ENCODE peak calls at places on chromosomes 3 and 15, in ten cellular contexts. One of them, this sample, is unnamed.

GRCh38 chr3:17632401-17633100 is 109.9 kb downstream of the TBC1D5 start:
- DNase-seq in neuronal stem cell: no peak
- DNase-seq in nucleus accumbens: no peak
- DNase-seq in left ventricle myocardium inferior: no peak
- DNase-seq in neural progenitor cell: no peak
- DNase-seq in AG09319: peak
- DNase-seq in stimulated activated CD8-positive, alpha-beta memory T cell treated with anti-CD3 and anti-CD28 coated beads, Interleukin-7, amount 100 ng/mL, for 24 hours: no peak
- DNase-seq in cardiac muscle cell: no peak
- DNase-seq in endothelial cell: no peak
- DNase-seq in skeletal muscle cell: peak
- DNase-seq in this sample: peak

GRCh38 chr15:31478781-31479221 is 152.2 kb downstream of the KLF13 start:
- DNase-seq in neuronal stem cell: no peak
- DNase-seq in nucleus accumbens: no peak
- DNase-seq in left ventricle myocardium inferior: no peak
- DNase-seq in neural progenitor cell: no peak
- DNase-seq in AG09319: no peak
- DNase-seq in stimulated activated CD8-positive, alpha-beta memory T cell treated with anti-CD3 and anti-CD28 coated beads, Interleukin-7, amount 100 ng/mL, for 24 hours: no peak
- DNase-seq in cardiac muscle cell: no peak
- DNase-seq in endothelial cell: no peak
- DNase-seq in skeletal muscle cell: no peak
- DNase-seq in this sample: no peak

GRCh38 chr3:3031358-3031757 is 78.8 kb downstream of the IL5RA start:
- DNase-seq in neuronal stem cell: no peak
- DNase-seq in nucleus accumbens: no peak
- DNase-seq in left ventricle myocardium inferior: no peak
- DNase-seq in neural progenitor cell: no peak
- DNase-seq in AG09319: no peak
- DNase-seq in stimulated activated CD8-positive, alpha-beta memory T cell treated with anti-CD3 and anti-CD28 coated beads, Interleukin-7, amount 100 ng/mL, for 24 hours: no peak
- DNase-seq in cardiac muscle cell: no peak
- DNase-seq in endothelial cell: no peak
- DNase-seq in skeletal muscle cell: no peak
- DNase-seq in this sample: no peak

GRCh38 chr15:38084289-38084688 is 149.8 kb downstream of the TMCO5A start:
- DNase-seq in neuronal stem cell: no peak
- DNase-seq in nucleus accumbens: no peak
- DNase-seq in left ventricle myocardium inferior: no peak
- DNase-seq in neural progenitor cell: no peak
- DNase-seq in AG09319: no peak
- DNase-seq in stimulated activated CD8-positive, alpha-beta memory T cell treated with anti-CD3 and anti-CD28 coated beads, Interleukin-7, amount 100 ng/mL, for 24 hours: no peak
- DNase-seq in cardiac muscle cell: no peak
- DNase-seq in endothelial cell: no peak
- DNase-seq in skeletal muscle cell: no peak
- DNase-seq in this sample: no peak

GRCh38 chr3:14623569-14624051 is 28.0 kb upstream of the CCDC174 start:
- DNase-seq in neuronal stem cell: no peak
- DNase-seq in nucleus accumbens: no peak
- DNase-seq in left ventricle myocardium inferior: no peak
- DNase-seq in neural progenitor cell: no peak
- DNase-seq in AG09319: no peak
- DNase-seq in stimulated activated CD8-positive, alpha-beta memory T cell treated with anti-CD3 and anti-CD28 coated beads, Interleukin-7, amount 100 ng/mL, for 24 hours: no peak
- DNase-seq in cardiac muscle cell: no peak
- DNase-seq in endothelial cell: no peak
- DNase-seq in skeletal muscle cell: no peak
- DNase-seq in this sample: no peak

GRCh38 chr3:54882114-54882833 is 45.6 kb downstream of the LRTM1 start:
- DNase-seq in neuronal stem cell: no peak
- DNase-seq in nucleus accumbens: no peak
- DNase-seq in left ventricle myocardium inferior: no peak
- DNase-seq in neural progenitor cell: no peak
- DNase-seq in AG09319: peak
- DNase-seq in stimulated activated CD8-positive, alpha-beta memory T cell treated with anti-CD3 and anti-CD28 coated beads, Interleukin-7, amount 100 ng/mL, for 24 hours: no peak
- DNase-seq in cardiac muscle cell: no peak
- DNase-seq in endothelial cell: no peak
- DNase-seq in skeletal muscle cell: peak
- DNase-seq in this sample: no peak

GRCh38 chr15:90680371-90680935 is 36.7 kb upstream of the BLM start:
- DNase-seq in neuronal stem cell: no peak
- DNase-seq in nucleus accumbens: no peak
- DNase-seq in left ventricle myocardium inferior: no peak
- DNase-seq in neural progenitor cell: no peak
- DNase-seq in AG09319: peak
- DNase-seq in stimulated activated CD8-positive, alpha-beta memory T cell treated with anti-CD3 and anti-CD28 coated beads, Interleukin-7, amount 100 ng/mL, for 24 hours: no peak
- DNase-seq in cardiac muscle cell: no peak
- DNase-seq in endothelial cell: no peak
- DNase-seq in skeletal muscle cell: peak
- DNase-seq in this sample: no peak

GRCh38 chr3:61381745-61382392 is 130.6 kb upstream of the FHIT start:
- DNase-seq in neuronal stem cell: no peak
- DNase-seq in nucleus accumbens: no peak
- DNase-seq in left ventricle myocardium inferior: no peak
- DNase-seq in neural progenitor cell: peak
- DNase-seq in AG09319: no peak
- DNase-seq in stimulated activated CD8-positive, alpha-beta memory T cell treated with anti-CD3 and anti-CD28 coated beads, Interleukin-7, amount 100 ng/mL, for 24 hours: no peak
- DNase-seq in cardiac muscle cell: peak
- DNase-seq in endothelial cell: no peak
- DNase-seq in skeletal muscle cell: no peak
- DNase-seq in this sample: no peak

GRCh38 chr3:50583897-50584296 is 14.6 kb downstream of the HEMK1 start:
- DNase-seq in neuronal stem cell: no peak
- DNase-seq in nucleus accumbens: no peak
- DNase-seq in left ventricle myocardium inferior: peak
- DNase-seq in neural progenitor cell: no peak
- DNase-seq in AG09319: no peak
- DNase-seq in stimulated activated CD8-positive, alpha-beta memory T cell treated with anti-CD3 and anti-CD28 coated beads, Interleukin-7, amount 100 ng/mL, for 24 hours: no peak
- DNase-seq in cardiac muscle cell: no peak
- DNase-seq in endothelial cell: no peak
- DNase-seq in skeletal muscle cell: no peak
- DNase-seq in this sample: peak

GRCh38 chr3:151156618-151157216 is 46.3 kb downstream of the GPR171 start:
- DNase-seq in neuronal stem cell: peak
- DNase-seq in nucleus accumbens: no peak
- DNase-seq in left ventricle myocardium inferior: no peak
- DNase-seq in neural progenitor cell: peak
- DNase-seq in AG09319: no peak
- DNase-seq in stimulated activated CD8-positive, alpha-beta memory T cell treated with anti-CD3 and anti-CD28 coated beads, Interleukin-7, amount 100 ng/mL, for 24 hours: no peak
- DNase-seq in cardiac muscle cell: peak
- DNase-seq in endothelial cell: peak
- DNase-seq in skeletal muscle cell: peak
- DNase-seq in this sample: no peak

This sample was measured in gastrocnemius medialis.